ENCODE peak calls at places on chromosomes 11 and 22, in seven cellular contexts. One of them, this sample, is unnamed.

GRCh38 chr11:60724420-60724819 is at the start of gene MS4A18:
- DNase-seq in NCI-H2107: no peak
- DNase-seq in activated T-helper 9 cell treated with anti-CD3 and anti-CD28 coated beads, Interleukin-2, amount 50 U/mL, for 16 hours: no peak
- DNase-seq in nephron progenitor cell: no peak
- DNase-seq in effector memory CD4-positive, alpha-beta T cell: no peak
- DNase-seq in HFF-Myc: no peak
- DNase-seq in activated naive CD4-positive, alpha-beta T cell treated with anti-CD3 and anti-CD28 coated beads for 36 hours: no peak
- DNase-seq in this sample: no peak

GRCh38 chr11:67407700-67408163 is 3.8 kb downstream of the TBC1D10C start:
- DNase-seq in effector memory CD4-positive, alpha-beta T cell: no peak
- DNase-seq in activated T-helper 9 cell treated with anti-CD3 and anti-CD28 coated beads, Interleukin-2, amount 50 U/mL, for 16 hours: no peak
- DNase-seq in activated naive CD4-positive, alpha-beta T cell treated with anti-CD3 and anti-CD28 coated beads for 36 hours: no peak
- DNase-seq in HFF-Myc: no peak
- DNase-seq in NCI-H2107: no peak
- DNase-seq in nephron progenitor cell: no peak
- DNase-seq in this sample: no peak

GRCh38 chr22:46062971-46063631 is 86.1 kb upstream of the WNT7B start:
- DNase-seq in activated naive CD4-positive, alpha-beta T cell treated with anti-CD3 and anti-CD28 coated beads for 36 hours: no peak
- DNase-seq in NCI-H2107: no peak
- DNase-seq in activated T-helper 9 cell treated with anti-CD3 and anti-CD28 coated beads, Interleukin-2, amount 50 U/mL, for 16 hours: no peak
- DNase-seq in nephron progenitor cell: no peak
- DNase-seq in effector memory CD4-positive, alpha-beta T cell: no peak
- DNase-seq in HFF-Myc: no peak
- DNase-seq in this sample: no peak

GRCh38 chr11:3126207-3126865 is 38.8 kb downstream of the OSBPL5 start:
- DNase-seq in activated T-helper 9 cell treated with anti-CD3 and anti-CD28 coated beads, Interleukin-2, amount 50 U/mL, for 16 hours: no peak
- DNase-seq in NCI-H2107: no peak
- DNase-seq in effector memory CD4-positive, alpha-beta T cell: no peak
- DNase-seq in HFF-Myc: no peak
- DNase-seq in nephron progenitor cell: peak; percentile 34
- DNase-seq in activated naive CD4-positive, alpha-beta T cell treated with anti-CD3 and anti-CD28 coated beads for 36 hours: no peak
- DNase-seq in this sample: no peak

GRCh38 chr11:127002669-127003259 is 2.2 kb upstream of the KIRREL3 start:
- DNase-seq in effector memory CD4-positive, alpha-beta T cell: no peak
- DNase-seq in NCI-H2107: no peak
- DNase-seq in activated naive CD4-positive, alpha-beta T cell treated with anti-CD3 and anti-CD28 coated beads for 36 hours: no peak
- DNase-seq in HFF-Myc: no peak
- DNase-seq in activated T-helper 9 cell treated with anti-CD3 and anti-CD28 coated beads, Interleukin-2, amount 50 U/mL, for 16 hours: no peak
- DNase-seq in nephron progenitor cell: no peak
- DNase-seq in this sample: no peak

GRCh38 chr11:118572914-118573550 is 823 bp downstream of the ARCN1 start:
- DNase-seq in NCI-H2107: no peak
- DNase-seq in HFF-Myc: no peak
- DNase-seq in activated T-helper 9 cell treated with anti-CD3 and anti-CD28 coated beads, Interleukin-2, amount 50 U/mL, for 16 hours: no peak
- DNase-seq in activated naive CD4-positive, alpha-beta T cell treated with anti-CD3 and anti-CD28 coated beads for 36 hours: peak; percentile 57
- DNase-seq in effector memory CD4-positive, alpha-beta T cell: peak; percentile 14
- DNase-seq in nephron progenitor cell: no peak
- DNase-seq in this sample: peak; percentile 19

GRCh38 chr22:20595461-20595860 is 88.1 kb downstream of the MED15 start:
- DNase-seq in activated naive CD4-positive, alpha-beta T cell treated with anti-CD3 and anti-CD28 coated beads for 36 hours: no peak
- DNase-seq in activated T-helper 9 cell treated with anti-CD3 and anti-CD28 coated beads, Interleukin-2, amount 50 U/mL, for 16 hours: no peak
- DNase-seq in HFF-Myc: no peak
- DNase-seq in effector memory CD4-positive, alpha-beta T cell: no peak
- DNase-seq in NCI-H2107: no peak
- DNase-seq in nephron progenitor cell: no peak
- DNase-seq in this sample: no peak

GRCh38 chr22:46149493-46149997 is 781 bp upstream of the PPARA start:
- DNase-seq in activated naive CD4-positive, alpha-beta T cell treated with anti-CD3 and anti-CD28 coated beads for 36 hours: peak; percentile 23
- DNase-seq in activated T-helper 9 cell treated with anti-CD3 and anti-CD28 coated beads, Interleukin-2, amount 50 U/mL, for 16 hours: peak; percentile 16
- DNase-seq in effector memory CD4-positive, alpha-beta T cell: peak; percentile 37
- DNase-seq in HFF-Myc: no peak
- DNase-seq in NCI-H2107: no peak
- DNase-seq in nephron progenitor cell: peak; percentile 57
- DNase-seq in this sample: no peak

GRCh38 chr11:134124660-134125451 is 56.0 kb downstream of the JAM3 start:
- DNase-seq in NCI-H2107: no peak
- DNase-seq in activated naive CD4-positive, alpha-beta T cell treated with anti-CD3 and anti-CD28 coated beads for 36 hours: peak; percentile 15
- DNase-seq in nephron progenitor cell: peak; percentile 78
- DNase-seq in activated T-helper 9 cell treated with anti-CD3 and anti-CD28 coated beads, Interleukin-2, amount 50 U/mL, for 16 hours: no peak
- DNase-seq in HFF-Myc: no peak
- DNase-seq in effector memory CD4-positive, alpha-beta T cell: no peak
- DNase-seq in this sample: no peak

GRCh38 chr11:126182787-126183445 is 28.5 kb downstream of the RPUSD4 start:
- DNase-seq in effector memory CD4-positive, alpha-beta T cell: no peak
- DNase-seq in nephron progenitor cell: no peak
- DNase-seq in HFF-Myc: no peak
- DNase-seq in activated T-helper 9 cell treated with anti-CD3 and anti-CD28 coated beads, Interleukin-2, amount 50 U/mL, for 16 hours: no peak
- DNase-seq in NCI-H2107: no peak
- DNase-seq in activated naive CD4-positive, alpha-beta T cell treated with anti-CD3 and anti-CD28 coated beads for 36 hours: no peak
- DNase-seq in this sample: no peak

GRCh38 chr11:2518983-2519340 is 74.2 kb downstream of the KCNQ1 start:
- DNase-seq in activated T-helper 9 cell treated with anti-CD3 and anti-CD28 coated beads, Interleukin-2, amount 50 U/mL, for 16 hours: no peak
- DNase-seq in HFF-Myc: no peak
- DNase-seq in effector memory CD4-positive, alpha-beta T cell: no peak
- DNase-seq in nephron progenitor cell: no peak
- DNase-seq in activated naive CD4-positive, alpha-beta T cell treated with anti-CD3 and anti-CD28 coated beads for 36 hours: peak; percentile 3
- DNase-seq in NCI-H2107: no peak
- DNase-seq in this sample: no peak

GRCh38 chr22:38284042-38284402 is 11.2 kb upstream of the TMEM184B start:
- DNase-seq in nephron progenitor cell: no peak
- DNase-seq in activated T-helper 9 cell treated with anti-CD3 and anti-CD28 coated beads, Interleukin-2, amount 50 U/mL, for 16 hours: no peak
- DNase-seq in HFF-Myc: peak; percentile 46
- DNase-seq in activated naive CD4-positive, alpha-beta T cell treated with anti-CD3 and anti-CD28 coated beads for 36 hours: no peak
- DNase-seq in NCI-H2107: no peak
- DNase-seq in effector memory CD4-positive, alpha-beta T cell: no peak
- DNase-seq in this sample: no peak

GRCh38 chr11:127044535-127044934 is 44.0 kb upstream of the KIRREL3 start:
- DNase-seq in nephron progenitor cell: no peak
- DNase-seq in HFF-Myc: no peak
- DNase-seq in NCI-H2107: no peak
- DNase-seq in effector memory CD4-positive, alpha-beta T cell: no peak
- DNase-seq in activated naive CD4-positive, alpha-beta T cell treated with anti-CD3 and anti-CD28 coated beads for 36 hours: no peak
- DNase-seq in activated T-helper 9 cell treated with anti-CD3 and anti-CD28 coated beads, Interleukin-2, amount 50 U/mL, for 16 hours: no peak
- DNase-seq in this sample: no peak

GRCh38 chr11:57547854-57548377 is 10.5 kb downstream of the SMTNL1 start:
- DNase-seq in NCI-H2107: no peak
- DNase-seq in effector memory CD4-positive, alpha-beta T cell: no peak
- DNase-seq in nephron progenitor cell: no peak
- DNase-seq in HFF-Myc: no peak
- DNase-seq in activated naive CD4-positive, alpha-beta T cell treated with anti-CD3 and anti-CD28 coated beads for 36 hours: peak; percentile 14
- DNase-seq in activated T-helper 9 cell treated with anti-CD3 and anti-CD28 coated beads, Interleukin-2, amount 50 U/mL, for 16 hours: no peak
- DNase-seq in this sample: no peak

GRCh38 chr11:87743002-87743401 is 432.2 kb downstream of the RAB38 start:
- DNase-seq in NCI-H2107: no peak
- DNase-seq in activated T-helper 9 cell treated with anti-CD3 and anti-CD28 coated beads, Interleukin-2, amount 50 U/mL, for 16 hours: no peak
- DNase-seq in HFF-Myc: no peak
- DNase-seq in nephron progenitor cell: no peak
- DNase-seq in effector memory CD4-positive, alpha-beta T cell: no peak
- DNase-seq in activated naive CD4-positive, alpha-beta T cell treated with anti-CD3 and anti-CD28 coated beads for 36 hours: no peak
- DNase-seq in this sample: no peak

GRCh38 chr11:130634981-130635473 is 186.6 kb downstream of the ADAMTS15 start:
- DNase-seq in nephron progenitor cell: no peak
- DNase-seq in HFF-Myc: peak; percentile 88
- DNase-seq in activated T-helper 9 cell treated with anti-CD3 and anti-CD28 coated beads, Interleukin-2, amount 50 U/mL, for 16 hours: no peak
- DNase-seq in effector memory CD4-positive, alpha-beta T cell: no peak
- DNase-seq in NCI-H2107: no peak
- DNase-seq in activated naive CD4-positive, alpha-beta T cell treated with anti-CD3 and anti-CD28 coated beads for 36 hours: peak; percentile 20
- DNase-seq in this sample: no peak

GRCh38 chr22:44931077-44931540 is 78.7 kb downstream of the PHF21B start:
- DNase-seq in activated naive CD4-positive, alpha-beta T cell treated with anti-CD3 and anti-CD28 coated beads for 36 hours: no peak
- DNase-seq in NCI-H2107: no peak
- DNase-seq in activated T-helper 9 cell treated with anti-CD3 and anti-CD28 coated beads, Interleukin-2, amount 50 U/mL, for 16 hours: no peak
- DNase-seq in effector memory CD4-positive, alpha-beta T cell: no peak
- DNase-seq in nephron progenitor cell: peak; percentile 33
- DNase-seq in HFF-Myc: peak; percentile 2
- DNase-seq in this sample: no peak

GRCh38 chr11:56314844-56315243 is at the start of gene OR8K3:
- DNase-seq in activated T-helper 9 cell treated with anti-CD3 and anti-CD28 coated beads, Interleukin-2, amount 50 U/mL, for 16 hours: no peak
- DNase-seq in HFF-Myc: no peak
- DNase-seq in activated naive CD4-positive, alpha-beta T cell treated with anti-CD3 and anti-CD28 coated beads for 36 hours: no peak
- DNase-seq in NCI-H2107: no peak
- DNase-seq in nephron progenitor cell: no peak
- DNase-seq in effector memory CD4-positive, alpha-beta T cell: no peak
- DNase-seq in this sample: no peak

GRCh38 chr11:9861860-9862725 is 198.2 kb downstream of the SWAP70 start:
- DNase-seq in effector memory CD4-positive, alpha-beta T cell: peak; percentile 14
- DNase-seq in activated naive CD4-positive, alpha-beta T cell treated with anti-CD3 and anti-CD28 coated beads for 36 hours: peak; percentile 71
- DNase-seq in HFF-Myc: peak; percentile 73
- DNase-seq in nephron progenitor cell: peak; percentile 42
- DNase-seq in NCI-H2107: peak; percentile 7
- DNase-seq in activated T-helper 9 cell treated with anti-CD3 and anti-CD28 coated beads, Interleukin-2, amount 50 U/mL, for 16 hours: peak; percentile 9
- DNase-seq in this sample: no peak

GRCh38 chr22:36486619-36487384 is 5.4 kb upstream of the TXN2 start:
- DNase-seq in activated naive CD4-positive, alpha-beta T cell treated with anti-CD3 and anti-CD28 coated beads for 36 hours: peak; percentile 70
- DNase-seq in NCI-H2107: no peak
- DNase-seq in HFF-Myc: no peak
- DNase-seq in activated T-helper 9 cell treated with anti-CD3 and anti-CD28 coated beads, Interleukin-2, amount 50 U/mL, for 16 hours: peak; percentile 41
- DNase-seq in nephron progenitor cell: peak; percentile 67
- DNase-seq in effector memory CD4-positive, alpha-beta T cell: peak; percentile 51
- DNase-seq in this sample: no peak

GRCh38 chr11:115415939-115416338 is 88.3 kb downstream of the CADM1 start:
- DNase-seq in HFF-Myc: no peak
- DNase-seq in activated naive CD4-positive, alpha-beta T cell treated with anti-CD3 and anti-CD28 coated beads for 36 hours: no peak
- DNase-seq in NCI-H2107: no peak
- DNase-seq in activated T-helper 9 cell treated with anti-CD3 and anti-CD28 coated beads, Interleukin-2, amount 50 U/mL, for 16 hours: no peak
- DNase-seq in effector memory CD4-positive, alpha-beta T cell: no peak
- DNase-seq in nephron progenitor cell: no peak
- DNase-seq in this sample: no peak

GRCh38 chr22:23514317-23515038 is 65.6 kb downstream of the IGLL1 start:
- DNase-seq in activated naive CD4-positive, alpha-beta T cell treated with anti-CD3 and anti-CD28 coated beads for 36 hours: no peak
- DNase-seq in activated T-helper 9 cell treated with anti-CD3 and anti-CD28 coated beads, Interleukin-2, amount 50 U/mL, for 16 hours: no peak
- DNase-seq in HFF-Myc: no peak
- DNase-seq in effector memory CD4-positive, alpha-beta T cell: no peak
- DNase-seq in NCI-H2107: no peak
- DNase-seq in nephron progenitor cell: no peak
- DNase-seq in this sample: no peak

GRCh38 chr11:127791844-127792243 is 791.3 kb upstream of the KIRREL3 start:
- DNase-seq in effector memory CD4-positive, alpha-beta T cell: no peak
- DNase-seq in nephron progenitor cell: no peak
- DNase-seq in NCI-H2107: no peak
- DNase-seq in activated T-helper 9 cell treated with anti-CD3 and anti-CD28 coated beads, Interleukin-2, amount 50 U/mL, for 16 hours: no peak
- DNase-seq in activated naive CD4-positive, alpha-beta T cell treated with anti-CD3 and anti-CD28 coated beads for 36 hours: no peak
- DNase-seq in HFF-Myc: no peak
- DNase-seq in this sample: no peak

GRCh38 chr11:71418643-71419042 is 29.6 kb downstream of the DHCR7 start:
- DNase-seq in HFF-Myc: no peak
- DNase-seq in nephron progenitor cell: no peak
- DNase-seq in effector memory CD4-positive, alpha-beta T cell: no peak
- DNase-seq in NCI-H2107: no peak
- DNase-seq in activated T-helper 9 cell treated with anti-CD3 and anti-CD28 coated beads, Interleukin-2, amount 50 U/mL, for 16 hours: no peak
- DNase-seq in activated naive CD4-positive, alpha-beta T cell treated with anti-CD3 and anti-CD28 coated beads for 36 hours: no peak
- DNase-seq in this sample: no peak

GRCh38 chr11:113577356-113578163 is 102.4 kb upstream of the DRD2 start:
- DNase-seq in HFF-Myc: no peak
- DNase-seq in activated naive CD4-positive, alpha-beta T cell treated with anti-CD3 and anti-CD28 coated beads for 36 hours: no peak
- DNase-seq in nephron progenitor cell: no peak
- DNase-seq in effector memory CD4-positive, alpha-beta T cell: no peak
- DNase-seq in activated T-helper 9 cell treated with anti-CD3 and anti-CD28 coated beads, Interleukin-2, amount 50 U/mL, for 16 hours: no peak
- DNase-seq in NCI-H2107: peak; percentile 58
- DNase-seq in this sample: peak; percentile 69

GRCh38 chr22:26646158-26646557 is 11.2 kb upstream of the MIAT start:
- DNase-seq in activated naive CD4-positive, alpha-beta T cell treated with anti-CD3 and anti-CD28 coated beads for 36 hours: no peak
- DNase-seq in effector memory CD4-positive, alpha-beta T cell: no peak
- DNase-seq in activated T-helper 9 cell treated with anti-CD3 and anti-CD28 coated beads, Interleukin-2, amount 50 U/mL, for 16 hours: no peak
- DNase-seq in nephron progenitor cell: no peak
- DNase-seq in HFF-Myc: no peak
- DNase-seq in NCI-H2107: no peak
- DNase-seq in this sample: no peak

GRCh38 chr11:76214968-76215548 is 8.8 kb upstream of the WNT11 start:
- DNase-seq in HFF-Myc: no peak
- DNase-seq in activated T-helper 9 cell treated with anti-CD3 and anti-CD28 coated beads, Interleukin-2, amount 50 U/mL, for 16 hours: no peak
- DNase-seq in NCI-H2107: no peak
- DNase-seq in effector memory CD4-positive, alpha-beta T cell: no peak
- DNase-seq in activated naive CD4-positive, alpha-beta T cell treated with anti-CD3 and anti-CD28 coated beads for 36 hours: no peak
- DNase-seq in nephron progenitor cell: no peak
- DNase-seq in this sample: no peak

GRCh38 chr11:114291381-114291780 is 4.8 kb upstream of the NNMT start:
- DNase-seq in NCI-H2107: no peak
- DNase-seq in effector memory CD4-positive, alpha-beta T cell: no peak
- DNase-seq in activated naive CD4-positive, alpha-beta T cell treated with anti-CD3 and anti-CD28 coated beads for 36 hours: no peak
- DNase-seq in HFF-Myc: no peak
- DNase-seq in activated T-helper 9 cell treated with anti-CD3 and anti-CD28 coated beads, Interleukin-2, amount 50 U/mL, for 16 hours: no peak
- DNase-seq in nephron progenitor cell: no peak
- DNase-seq in this sample: no peak

GRCh38 chr11:119537641-119538253 is 114.8 kb upstream of the THY1 start:
- DNase-seq in activated naive CD4-positive, alpha-beta T cell treated with anti-CD3 and anti-CD28 coated beads for 36 hours: no peak
- DNase-seq in nephron progenitor cell: no peak
- DNase-seq in activated T-helper 9 cell treated with anti-CD3 and anti-CD28 coated beads, Interleukin-2, amount 50 U/mL, for 16 hours: no peak
- DNase-seq in NCI-H2107: no peak
- DNase-seq in effector memory CD4-positive, alpha-beta T cell: no peak
- DNase-seq in HFF-Myc: no peak
- DNase-seq in this sample: no peak

GRCh38 chr11:5837695-5838094 is 4.0 kb downstream of the OR52E6 start:
- DNase-seq in effector memory CD4-positive, alpha-beta T cell: no peak
- DNase-seq in activated T-helper 9 cell treated with anti-CD3 and anti-CD28 coated beads, Interleukin-2, amount 50 U/mL, for 16 hours: no peak
- DNase-seq in NCI-H2107: no peak
- DNase-seq in nephron progenitor cell: no peak
- DNase-seq in activated naive CD4-positive, alpha-beta T cell treated with anti-CD3 and anti-CD28 coated beads for 36 hours: no peak
- DNase-seq in HFF-Myc: no peak
- DNase-seq in this sample: no peak

GRCh38 chr22:22508274-22509176 is at the start of gene ZNF280B:
- DNase-seq in HFF-Myc: peak; percentile 33
- DNase-seq in activated naive CD4-positive, alpha-beta T cell treated with anti-CD3 and anti-CD28 coated beads for 36 hours: peak; percentile 88
- DNase-seq in NCI-H2107: peak; percentile 54
- DNase-seq in activated T-helper 9 cell treated with anti-CD3 and anti-CD28 coated beads, Interleukin-2, amount 50 U/mL, for 16 hours: peak; percentile 72
- DNase-seq in effector memory CD4-positive, alpha-beta T cell: peak; percentile 64
- DNase-seq in nephron progenitor cell: peak; percentile 84
- DNase-seq in this sample: no peak

GRCh38 chr11:45927332-45927683 is 4.9 kb downstream of the LARGE2 start:
- DNase-seq in effector memory CD4-positive, alpha-beta T cell: no peak
- DNase-seq in nephron progenitor cell: no peak
- DNase-seq in activated T-helper 9 cell treated with anti-CD3 and anti-CD28 coated beads, Interleukin-2, amount 50 U/mL, for 16 hours: no peak
- DNase-seq in HFF-Myc: no peak
- DNase-seq in NCI-H2107: no peak
- DNase-seq in activated naive CD4-positive, alpha-beta T cell treated with anti-CD3 and anti-CD28 coated beads for 36 hours: no peak
- DNase-seq in this sample: no peak

GRCh38 chr11:102449651-102450570 is 2.7 kb downstream of the TMEM123 start:
- DNase-seq in NCI-H2107: no peak
- DNase-seq in nephron progenitor cell: no peak
- DNase-seq in HFF-Myc: no peak
- DNase-seq in effector memory CD4-positive, alpha-beta T cell: no peak
- DNase-seq in activated T-helper 9 cell treated with anti-CD3 and anti-CD28 coated beads, Interleukin-2, amount 50 U/mL, for 16 hours: no peak
- DNase-seq in activated naive CD4-positive, alpha-beta T cell treated with anti-CD3 and anti-CD28 coated beads for 36 hours: peak; percentile 45
- DNase-seq in this sample: no peak

This sample was measured in DMS79.